ENCODE peak calls at places on chromosomes 2 and 18, in five cellular contexts. X, O, Q, K and S are unnamed samples.

GRCh38 chr2:240960309-240960962 is 38.0 kb upstream of the SNED1 start:
- DNase-seq in X (peak), O (no peak), Q (no peak), K (peak), S (peak)

GRCh38 chr2:68716948-68717661 is 17.5 kb upstream of the ARHGAP25 start:
- DNase-seq in X (no peak), O (no peak), Q (no peak), K (no peak), S (no peak)

GRCh38 chr18:10851824-10852225 is 297.5 kb downstream of the PIEZO2 start:
- DNase-seq in X (peak), O (no peak), Q (peak), K (no peak), S (no peak)

GRCh38 chr2:173874899-173875247 is 90.3 kb downstream of the SP3 start:
- DNase-seq in X (no peak), O (peak), Q (no peak), K (no peak), S (no peak)

GRCh38 chr2:156322103-156322671 is 10.3 kb downstream of the NR4A2 start:
- DNase-seq in X (no peak), O (no peak), Q (no peak), K (no peak), S (no peak)

GRCh38 chr2:191023235-191023679 is 9.3 kb upstream of the STAT1 start:
- DNase-seq in X (peak), O (no peak), Q (no peak), K (no peak), S (no peak)

GRCh38 chr2:140718999-140719398 is 1411.8 kb downstream of the LRP1B start:
- DNase-seq in X (no peak), O (no peak), Q (no peak), K (no peak), S (no peak)

GRCh38 chr2:62934501-62934900 is 116.1 kb upstream of the OTX1 start:
- DNase-seq in X (no peak), O (no peak), Q (no peak), K (no peak), S (no peak)

GRCh38 chr2:122927217-122927616 is 1097.9 kb upstream of the CNTNAP5 start:
- DNase-seq in X (no peak), O (no peak), Q (no peak), K (no peak), S (peak)

GRCh38 chr18:52045946-52046345 is 294.1 kb upstream of the DCC start:
- DNase-seq in X (no peak), O (no peak), Q (no peak), K (no peak), S (no peak)

GRCh38 chr18:52422985-52423601 is 83.1 kb downstream of the DCC start:
- DNase-seq in X (no peak), O (no peak), Q (no peak), K (no peak), S (no peak)

GRCh38 chr2:112184121-112184520 is 45.9 kb downstream of the FBLN7 start:
- DNase-seq in X (no peak), O (no peak), Q (no peak), K (peak), S (no peak)

GRCh38 chr18:76005632-76006031 is 489.4 kb downstream of the ZNF516 start:
- DNase-seq in X (no peak), O (no peak), Q (no peak), K (no peak), S (no peak)

GRCh38 chr18:76432970-76433767 is 61.9 kb downstream of the ZNF516 start:
- DNase-seq in X (no peak), O (no peak), Q (no peak), K (no peak), S (no peak)

GRCh38 chr2:110679337-110679707 is 1.5 kb upstream of the BUB1 start:
- DNase-seq in X (peak), O (no peak), Q (no peak), K (no peak), S (no peak)

GRCh38 chr2:100813527-100813926 is 6.4 kb upstream of the NPAS2 start:
- DNase-seq in X (no peak), O (no peak), Q (no peak), K (no peak), S (peak)

GRCh38 chr2:102070058-102070642 is 72.4 kb upstream of the IL1R1 start:
- DNase-seq in X (no peak), O (no peak), Q (no peak), K (no peak), S (no peak)

GRCh38 chr2:191617589-191617988 is 60.3 kb upstream of the NABP1 start:
- DNase-seq in X (no peak), O (peak), Q (no peak), K (no peak), S (no peak)

GRCh38 chr2:213416832-213417231 is 132.6 kb downstream of the SPAG16 start:
- DNase-seq in X (no peak), O (no peak), Q (no peak), K (no peak), S (peak)

GRCh38 chr2:19086351-19086750 is 272.1 kb downstream of the OSR1 start:
- DNase-seq in X (no peak), O (no peak), Q (no peak), K (no peak), S (no peak)

GRCh38 chr18:70232251-70232650 is 26.8 kb upstream of the RTTN start:
- DNase-seq in X (no peak), O (no peak), Q (no peak), K (no peak), S (no peak)

GRCh38 chr2:231199219-231199618 is 788 bp downstream of the ARMC9 start:
- DNase-seq in X (no peak), O (no peak), Q (peak), K (no peak), S (no peak)

GRCh38 chr2:222228046-222228445 is 70.8 kb downstream of the PAX3 start:
- DNase-seq in X (no peak), O (no peak), Q (no peak), K (no peak), S (no peak)

GRCh38 chr2:1366546-1367134 is 46.6 kb upstream of the TPO start:
- DNase-seq in X (no peak), O (no peak), Q (no peak), K (no peak), S (no peak)

GRCh38 chr18:50356036-50356945 is 18.6 kb upstream of the SKA1 start:
- DNase-seq in X (no peak), O (no peak), Q (no peak), K (no peak), S (no peak)

GRCh38 chr2:207143131-207143473 is 22.6 kb downstream of the KLF7 start:
- DNase-seq in X (no peak), O (no peak), Q (no peak), K (no peak), S (no peak)

GRCh38 chr2:176494949-176495353 is 225.7 kb downstream of the MTX2 start:
- DNase-seq in X (no peak), O (no peak), Q (no peak), K (no peak), S (no peak)

GRCh38 chr2:113173563-113174368 is at the start of gene PSD4:
- DNase-seq in X (no peak), O (peak), Q (no peak), K (no peak), S (no peak)

GRCh38 chr2:109644571-109645275 is 30.6 kb downstream of the SOWAHC start:
- DNase-seq in X (no peak), O (no peak), Q (no peak), K (no peak), S (no peak)

GRCh38 chr2:70381235-70381634 is 79.4 kb upstream of the FAM136A start:
- DNase-seq in X (no peak), O (no peak), Q (no peak), K (no peak), S (no peak)